ENCODE peak calls at places on chromosomes 12 and 14, in five cellular contexts. X is uterus, C is body of pancreas, W is Peyer's patch, F is right lobe of liver. A is an unnamed sample. For H3K4me1, the result is how much of the 10 kb centered on the place peaks cover.

GRCh38 chr12:78181544-78182162 is 351.0 kb downstream of the NAV3 start:
- DNase-seq in W (no peak), C (no peak), F (no peak), X (no peak), A (no peak)

GRCh38 chr14:66070542-66071319 is 415.4 kb upstream of the CCDC196 start:
- DNase-seq in C (peak), X (peak), W (no peak), F (peak), A (no peak)

GRCh38 chr14:101810897-101811620 is 49.5 kb downstream of the PPP2R5C start:
- DNase-seq in C (no peak), F (no peak), X (no peak), W (no peak), A (no peak)

GRCh38 chr12:96422192-96422591 is 22.0 kb upstream of the CDK17 start:
- DNase-seq in X (no peak), F (no peak), C (no peak), W (no peak), A (no peak)

GRCh38 chr12:98260276-98260675 is 255.1 kb upstream of the TMPO start:
- DNase-seq in C (no peak), X (no peak), W (no peak), F (no peak), A (no peak)

GRCh38 chr12:6199531-6200265 is 502 bp upstream of the CD9 start:
- DNase-seq in W (peak), C (peak), F (no peak), X (peak), A (peak)

GRCh38 chr12:47155457-47156166 is 75.9 kb upstream of the AMIGO2 start:
- DNase-seq in F (no peak), C (peak), W (no peak), X (no peak), A (no peak)

GRCh38 chr12:30047499-30048262 is 263.9 kb upstream of the TMTC1 start:
- DNase-seq in F (no peak), W (no peak), X (no peak), C (no peak), A (no peak)

GRCh38 chr12:67795235-67795634 is 146.7 kb downstream of the DYRK2 start:
- DNase-seq in W (no peak), C (no peak), F (no peak), X (no peak), A (no peak)

GRCh38 chr12:31206038-31206670 is 119.8 kb downstream of the SINHCAF start:
- DNase-seq in C (peak), X (no peak), W (no peak), F (no peak), A (no peak)

GRCh38 chr14:79544671-79545070 is 666.6 kb downstream of the DIO2 start:
- DNase-seq in C (no peak), F (no peak), W (no peak), X (no peak), A (no peak)

GRCh38 chr12:5505751-5506150 is 73.8 kb downstream of the NTF3 start:
- DNase-seq in X (no peak), W (no peak), F (no peak), C (no peak), A (no peak)

GRCh38 chr12:12510141-12510540 is 52.5 kb downstream of the DUSP16 start:
- DNase-seq in X (no peak), W (no peak), C (no peak), F (no peak), A (no peak)

GRCh38 chr14:100562751-100563150 is 24.5 kb downstream of the BEGAIN start:
- DNase-seq in W (no peak), F (no peak), C (no peak), X (no peak), A (peak)

GRCh38 chr12:19003110-19003509 is 126.4 kb upstream of the PLEKHA5 start:
- DNase-seq in C (no peak), F (no peak), X (no peak), W (no peak), A (no peak)

GRCh38 chr12:46153267-46153872 is 115.5 kb downstream of the SLC38A1 start:
- DNase-seq in W (no peak), X (no peak), C (no peak), F (no peak), A (no peak)

GRCh38 chr12:69502342-69503081 is 32.3 kb downstream of the FRS2 start:
- DNase-seq in F (no peak), X (no peak), W (no peak), C (no peak), A (no peak)

GRCh38 chr14:104513641-104514046 is 65.9 kb upstream of the C14orf180 start:
- DNase-seq in W (no peak), F (no peak), X (no peak), C (no peak), A (no peak)

GRCh38 chr12:28568083-28568482 is 377.8 kb downstream of the CCDC91 start:
- DNase-seq in X (no peak), F (no peak), W (no peak), C (peak), A (no peak)

GRCh38 chr12:121990692-121991603 is 30.7 kb upstream of the BCL7A start:
- DNase-seq in F (no peak), X (no peak), W (no peak), C (no peak), A (no peak)

GRCh38 chr12:47903151-47903611 is 1.6 kb downstream of the VDR start:
- DNase-seq in C (peak), X (no peak), W (peak), F (no peak), A (no peak)

GRCh38 chr12:6047249-6048227 is 76.9 kb downstream of the VWF start:
- DNase-seq in F (no peak), W (no peak), X (no peak), C (no peak), A (no peak)

GRCh38 chr12:101769865-101770264 is 30.6 kb upstream of the SYCP3 start:
- DNase-seq in F (no peak), C (no peak), X (no peak), W (no peak), A (no peak)

GRCh38 chr12:88035907-88036289 is 6.7 kb upstream of the C12orf50 start:
- DNase-seq in F (no peak), X (no peak), C (peak), W (no peak), A (peak)

GRCh38 chr12:19154696-19155095 is 25.2 kb downstream of the PLEKHA5 start:
- DNase-seq in W (no peak), F (no peak), X (no peak), C (no peak), A (no peak)

GRCh38 chr12:74598819-74599218 is 61.2 kb downstream of the ATXN7L3B start:
- DNase-seq in X (no peak), C (no peak), W (no peak), F (no peak), A (no peak)

GRCh38 chr12:116717466-116718457 is 20.1 kb downstream of the SPRING1 start:
- DNase-seq in F (no peak), C (peak), W (no peak), X (peak), A (peak)

GRCh38 chr12:51819851-51820720 is 28.4 kb downstream of the FIGNL2 start:
- DNase-seq in X (peak), C (peak), W (no peak), F (no peak), A (no peak)

GRCh38 chr12:63400746-63401145 is 249.7 kb upstream of the AVPR1A start:
- DNase-seq in C (no peak), F (no peak), W (no peak), X (no peak), A (no peak)

GRCh38 chr14:57161583-57161982 is 107.1 kb downstream of the EXOC5 start:
- DNase-seq in F (no peak), C (no peak), X (no peak), W (no peak), A (no peak)

GRCh38 chr12:76256904-76257303 is 91.3 kb downstream of the BBS10 start:
- DNase-seq in C (no peak), F (no peak), W (no peak), X (no peak), A (no peak)

GRCh38 chr12:126069549-126070165 is 1004.4 kb downstream of the AACS start:
- DNase-seq in C (peak), F (peak), W (no peak), X (no peak), A (no peak)

GRCh38 chr14:71049435-71050147 is 142.3 kb downstream of the PCNX1 start:
- DNase-seq in X (no peak), C (no peak), W (no peak), F (no peak), A (no peak)

GRCh38 chr12:123475256-123475703 is 17.3 kb downstream of the SNRNP35 start:
- DNase-seq in C (no peak), F (no peak), W (no peak), X (no peak), A (no peak)

GRCh38 chr12:120964298-120964697 is 14.0 kb upstream of the HNF1A start:
- DNase-seq in W (no peak), F (no peak), X (no peak), C (no peak), A (no peak)

GRCh38 chr14:68000516-68000915 is 180.9 kb downstream of the RAD51B start:
- DNase-seq in W (no peak), C (no peak), X (no peak), F (no peak), A (no peak)

GRCh38 chr12:49808686-49809368 is 19.4 kb downstream of the NCKAP5L start:
- DNase-seq in C (peak), X (peak), F (no peak), W (no peak), A (no peak)
- H3K27ac ChIP-seq in C (no peak), X (peak), F (no peak), W (peak), A (peak)

GRCh38 chr12:85559534-85559933 is 276.7 kb downstream of the RASSF9 start:
- DNase-seq in C (no peak), W (no peak), X (no peak), F (no peak), A (no peak)
- H3K4me1 ChIP-seq in C (under half), W (under half), X (under half), F (under half), A (under half)

GRCh38 chr14:63642229-63642611 is 549 bp upstream of the WDR89 start:
- DNase-seq in C (peak), F (peak), X (peak), W (peak), A (no peak)

GRCh38 chr14:63642656-63643382 is 1.1 kb upstream of the WDR89 start:
- DNase-seq in X (no peak), F (no peak), C (no peak), W (no peak), A (no peak)

GRCh38 chr14:63644741-63645140 is 3.1 kb upstream of the WDR89 start:
- DNase-seq in F (no peak), W (no peak), X (no peak), C (no peak), A (no peak)

GRCh38 chr14:63641473-63642228 is at the start of gene WDR89:
- DNase-seq in F (peak), C (peak), X (peak), W (peak), A (peak)
- TF ChIP-seq POLR2A in F (peak), C (peak), X (peak), W (peak), A (no peak)

GRCh38 chr12:4069046-4070010 is 196.1 kb upstream of the PARP11 start:
- DNase-seq in F (no peak), W (no peak), X (no peak), C (no peak), A (no peak)
- H3K27ac ChIP-seq in F (no peak), W (no peak), X (no peak), C (no peak), A (no peak)

GRCh38 chr12:107530706-107531105 is 154.9 kb upstream of the PWP1 start:
- DNase-seq in F (no peak), W (no peak), C (no peak), X (no peak), A (no peak)
- H3K4me1 ChIP-seq in F (under half), W (under half), C (under half), X (under half), A (under half)

GRCh38 chr12:93134893-93135285 is 205.8 kb upstream of the EEA1 start:
- DNase-seq in F (peak), W (no peak), C (no peak), X (no peak), A (no peak)

GRCh38 chr12:93134175-93134574 is 205.1 kb upstream of the EEA1 start:
- DNase-seq in C (no peak), X (no peak), F (no peak), W (no peak), A (no peak)

GRCh38 chr12:93136243-93137015 is 207.3 kb upstream of the EEA1 start:
- DNase-seq in C (no peak), F (no peak), X (no peak), W (no peak), A (no peak)

GRCh38 chr12:93133361-93133760 is 204.3 kb upstream of the EEA1 start:
- DNase-seq in W (no peak), X (no peak), F (no peak), C (no peak), A (no peak)

DNA sequence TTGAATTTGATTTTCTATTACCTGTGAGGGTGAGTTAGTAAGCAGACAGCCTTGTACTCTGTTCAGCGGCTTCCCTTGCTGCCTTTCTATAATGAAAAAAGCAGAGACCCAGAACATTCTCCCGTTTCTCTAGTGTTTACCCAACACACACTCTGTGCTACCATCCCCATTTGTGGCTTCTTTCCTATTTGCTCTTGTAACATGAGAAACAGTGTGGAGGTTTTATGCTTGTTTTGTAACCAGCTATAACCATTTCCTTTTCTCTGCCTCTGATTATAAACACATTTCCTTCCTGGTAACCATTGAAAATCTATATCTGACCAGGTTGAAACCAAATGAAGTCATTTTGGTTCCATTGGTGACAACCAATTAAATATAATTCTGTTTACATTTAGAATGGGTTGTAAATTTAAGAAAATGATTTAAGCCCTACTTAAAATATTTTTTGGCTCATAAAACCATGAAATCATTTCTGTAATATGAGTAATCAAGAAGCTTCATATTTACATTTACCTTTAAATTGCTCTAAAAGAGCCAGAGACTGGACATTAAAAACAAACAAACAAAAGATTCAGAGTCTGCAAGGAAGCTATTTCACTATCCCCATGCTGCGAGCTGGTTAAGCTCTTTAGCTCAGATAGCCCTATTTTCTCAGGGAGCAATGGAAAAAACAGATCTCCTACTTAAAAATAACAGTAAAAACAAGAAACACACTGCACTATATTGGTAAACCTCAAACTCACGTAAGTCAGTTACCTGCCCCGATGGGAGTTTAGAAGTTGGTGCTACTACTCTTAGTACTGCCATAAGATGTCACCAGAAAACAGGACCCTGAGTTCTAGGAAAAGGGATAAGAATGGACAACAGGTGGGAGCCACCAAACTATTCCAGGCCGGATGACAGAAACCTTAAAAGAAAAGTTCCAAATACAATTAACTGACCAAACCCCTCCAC is 206.5 kb upstream of the EEA1 start:
- DNase-seq in F (no peak), W (no peak), X (no peak), C (no peak), A (no peak)
- TF ChIP-seq POLR2A in F (no peak), W (no peak), X (no peak), C (no peak), A (no peak)

A was measured in upper lobe of left lung.